ENCODE peak calls at places on chromosomes 4 and X, in ten cellular contexts. O is H1; K is HFF-Myc; E is M059J; A is RCC 7860; Y is activated T-cell treated with anti-CD3 and anti-CD28 coated beads, Interleukin-2, amount 50 U/mL, for 48 hours; F is activated naive CD4-positive, alpha-beta T cell; S is breast epithelium; P is stimulated activated CD8-positive, alpha-beta memory T cell treated with anti-CD3 and anti-CD28 coated beads, Interleukin-7, amount 100 ng/mL, for 1 hour; C is NCI-H1436. G is an unnamed sample.

GRCh38 chr4:123233409-123233808 is 163.2 kb upstream of the SPRY1 start:
- DNase-seq in O (no peak), K (no peak), E (no peak), A (no peak), Y (no peak), F (no peak), S (no peak), P (no peak), C (no peak), G (no peak)

GRCh38 chr4:98950925-98951324 is 22.0 kb upstream of the EIF4E start:
- DNase-seq in O (no peak), K (no peak), E (peak; percentile 34), A (no peak), Y (no peak), F (no peak), S (no peak), P (no peak), C (no peak), G (no peak)

GRCh38 chr4:20618729-20619128 is 81.5 kb upstream of the PACRGL start:
- DNase-seq in O (no peak), K (no peak), E (no peak), A (no peak), Y (no peak), F (no peak), S (no peak), P (no peak), C (no peak), G (no peak)

GRCh38 chrX:49193542-49193964 is 6.4 kb downstream of the SYP start:
- DNase-seq in O (no peak), K (no peak), E (no peak), A (no peak), Y (peak; percentile 38), F (no peak), S (no peak), P (no peak), C (no peak), G (no peak)

GRCh38 chrX:52574416-52575275 is 57.8 kb upstream of the XAGE1B start:
- DNase-seq in O (no peak), K (peak; percentile 4), E (peak; percentile 55), A (peak; percentile 45), Y (peak; percentile 36), F (no peak), S (no peak), P (no peak), C (peak; percentile 40), G (peak; percentile 24)

GRCh38 chr4:3807311-3807710 is 41.1 kb downstream of the ADRA2C start:
- DNase-seq in O (no peak), K (no peak), E (no peak), A (no peak), Y (no peak), F (no peak), S (no peak), P (no peak), C (no peak), G (no peak)

GRCh38 chr4:92953462-92953861 is 649.7 kb downstream of the GRID2 start:
- DNase-seq in O (no peak), K (no peak), E (no peak), A (no peak), Y (no peak), F (no peak), S (no peak), P (no peak), C (no peak), G (no peak)

GRCh38 chr4:1408418-1408817 is 2.2 kb upstream of the NKX1-1 start:
- DNase-seq in O (no peak), K (no peak), E (no peak), A (no peak), Y (peak; percentile 28), F (no peak), S (peak; percentile 34), P (no peak), C (no peak), G (no peak)

GRCh38 chr4:169662226-169662625 is 41.8 kb downstream of the CLCN3 start:
- DNase-seq in O (no peak), K (no peak), E (no peak), A (no peak), Y (no peak), F (no peak), S (no peak), P (no peak), C (no peak), G (no peak)

GRCh38 chr4:159722052-159722451 is 619.2 kb downstream of the RAPGEF2 start:
- DNase-seq in O (no peak), K (no peak), E (no peak), A (no peak), Y (no peak), F (no peak), S (no peak), P (no peak), C (no peak), G (no peak)

G was measured in frontal cortex.